ENCODE peak calls at places on chromosomes 13 and 19, in five cellular contexts. G, X, O, E and L are unnamed samples.

GRCh38 chr13:62879071-62879470 is 1463.4 kb upstream of the PCDH20 start:
- DNase-seq in X (no peak), O (peak; percentile 52), G (no peak), E (peak; percentile 32), L (peak; percentile 19)

GRCh38 chr19:46513461-46514236 is 18.0 kb upstream of the PNMA8B start:
- DNase-seq in E (peak; percentile 52), X (peak; percentile 63), G (no peak), O (peak; percentile 75), L (peak; percentile 77)

GRCh38 chr19:38975861-38976271 is 324 bp upstream of the FBXO17 start:
- DNase-seq in X (no peak), G (no peak), O (peak; percentile 50), E (peak; percentile 49), L (peak; percentile 50)

GRCh38 chr13:28258401-28258800 is 120.1 kb downstream of the PAN3 start:
- DNase-seq in X (no peak), E (no peak), G (no peak), O (no peak), L (no peak)

GRCh38 chr13:42762917-42763316 is 18.5 kb upstream of the FAM216B start:
- DNase-seq in X (peak; percentile 55), E (peak; percentile 89), O (peak; percentile 83), G (peak; percentile 10), L (peak; percentile 83)

GRCh38 chr19:29810504-29810871 is 1.3 kb upstream of the CCNE1 start:
- DNase-seq in O (peak; percentile 22), X (peak; percentile 55), E (peak; percentile 12), G (no peak), L (no peak)

GRCh38 chr19:3402631-3403443 is 36.5 kb downstream of the NFIC start:
- DNase-seq in E (no peak), G (no peak), X (no peak), O (no peak), L (no peak)

GRCh38 chr13:44197791-44198770 is 175.5 kb upstream of the SERP2 start:
- DNase-seq in E (peak; percentile 57), O (peak; percentile 29), X (no peak), G (no peak), L (peak; percentile 30)

GRCh38 chr19:48152552-48152951 is 17.6 kb downstream of the LIG1 start:
- DNase-seq in E (peak; percentile 30), X (peak; percentile 41), O (peak; percentile 68), G (no peak), L (peak; percentile 62)

GRCh38 chr19:36160821-36161596 is 8.8 kb upstream of the COX7A1 start:
- DNase-seq in X (no peak), G (no peak), E (no peak), O (no peak), L (no peak)

GRCh38 chr19:39078436-39079200 is 5.5 kb upstream of the ACP7 start:
- DNase-seq in X (peak; percentile 81), G (peak; percentile 87), E (peak; percentile 99), O (peak; percentile 97), L (peak; percentile 64)

GRCh38 chr13:33069365-33069764 is 53.1 kb downstream of the KL start:
- DNase-seq in E (no peak), X (no peak), G (no peak), O (no peak), L (no peak)

GRCh38 chr19:35156673-35157014 is 2.1 kb downstream of the FXYD5 start:
- DNase-seq in E (no peak), G (no peak), X (no peak), O (no peak), L (no peak)